ENCODE peak calls at places on chromosomes 6 and 20, in four cellular contexts. D is A549, P is SK-N-SH, T is WTC11. W is an unnamed sample.

GRCh38 chr6:6315660-6316059 is 4.8 kb downstream of the F13A1 start:
- DNase-seq in P (peak; percentile 52), D (peak; percentile 40), T (peak; percentile 65), W (peak; percentile 27)

GRCh38 chr6:5142915-5143314 is 57.8 kb downstream of the PPP1R3G start:
- DNase-seq in P (no peak), D (no peak), T (no peak), W (no peak)

GRCh38 chr6:36945301-36945700 is 9.2 kb upstream of the PI16 start:
- DNase-seq in D (no peak), T (no peak), P (no peak), W (no peak)

GRCh38 chr20:23264545-23264944 is 86.0 kb upstream of the NXT1 start:
- DNase-seq in T (no peak), P (no peak), D (no peak), W (no peak)

GRCh38 chr20:47352332-47353223 is 3.9 kb downstream of the ZMYND8 start:
- DNase-seq in P (peak; percentile 36), D (peak; percentile 49), T (no peak), W (no peak)

GRCh38 chr20:47784599-47785320 is 521 bp downstream of the SULF2 start:
- DNase-seq in D (peak; percentile 74), T (peak; percentile 44), P (peak; percentile 67), W (peak; percentile 50)

GRCh38 chr20:51238675-51239305 is 215.9 kb upstream of the KCNG1 start:
- DNase-seq in D (no peak), T (no peak), P (peak; percentile 57), W (no peak)

GRCh38 chr6:340991-341827 is 48.9 kb downstream of the DUSP22 start:
- DNase-seq in T (no peak), D (no peak), P (no peak), W (no peak)

GRCh38 chr6:33577106-33577535 is 3.0 kb downstream of the BAK1 start:
- DNase-seq in P (no peak), T (no peak), D (peak; percentile 29), W (no peak)

GRCh38 chr6:3808759-3809514 is 40.2 kb upstream of the FAM50B start:
- DNase-seq in D (peak; percentile 77), P (no peak), T (no peak), W (peak; percentile 50)

GRCh38 chr6:35192301-35192860 is 21.4 kb upstream of the SCUBE3 start:
- DNase-seq in P (no peak), D (no peak), T (no peak), W (no peak)

GRCh38 chr20:49685161-49685601 is 28.5 kb downstream of the B4GALT5 start:
- DNase-seq in P (no peak), D (no peak), T (no peak), W (no peak)

GRCh38 chr6:137873273-137873762 is 6.3 kb downstream of the TNFAIP3 start:
- DNase-seq in D (peak; percentile 82), P (no peak), T (no peak), W (peak; percentile 99)

GRCh38 chr6:35605600-35605999 is 83.1 kb downstream of the FKBP5 start:
- DNase-seq in T (no peak), P (no peak), D (no peak), W (no peak)

GRCh38 chr6:88709819-88710246 is 253.6 kb downstream of the RNGTT start:
- DNase-seq in D (no peak), P (no peak), T (no peak), W (peak; percentile 86)

GRCh38 chr6:107082045-107082444 is 33.3 kb downstream of the BEND3 start:
- DNase-seq in P (no peak), D (peak; percentile 11), T (no peak), W (peak; percentile 44)

GRCh38 chr6:169016758-169017157 is 236.9 kb downstream of the THBS2 start:
- DNase-seq in P (no peak), D (no peak), T (no peak), W (no peak)

GRCh38 chr20:47165376-47165865 is 191.1 kb downstream of the ZMYND8 start:
- DNase-seq in T (no peak), P (no peak), D (no peak), W (peak; percentile 47)

GRCh38 chr6:101069191-101069795 is 188.2 kb upstream of the ASCC3 start:
- DNase-seq in D (peak; percentile 4), T (no peak), P (no peak), W (no peak)

GRCh38 chr6:108735310-108735990 is 112.8 kb upstream of the ARMC2 start:
- DNase-seq in P (no peak), D (no peak), T (no peak), W (no peak)
- TF ChIP-seq MAX in P (no peak), D (no peak), T (no peak), W (no peak)

DNA sequence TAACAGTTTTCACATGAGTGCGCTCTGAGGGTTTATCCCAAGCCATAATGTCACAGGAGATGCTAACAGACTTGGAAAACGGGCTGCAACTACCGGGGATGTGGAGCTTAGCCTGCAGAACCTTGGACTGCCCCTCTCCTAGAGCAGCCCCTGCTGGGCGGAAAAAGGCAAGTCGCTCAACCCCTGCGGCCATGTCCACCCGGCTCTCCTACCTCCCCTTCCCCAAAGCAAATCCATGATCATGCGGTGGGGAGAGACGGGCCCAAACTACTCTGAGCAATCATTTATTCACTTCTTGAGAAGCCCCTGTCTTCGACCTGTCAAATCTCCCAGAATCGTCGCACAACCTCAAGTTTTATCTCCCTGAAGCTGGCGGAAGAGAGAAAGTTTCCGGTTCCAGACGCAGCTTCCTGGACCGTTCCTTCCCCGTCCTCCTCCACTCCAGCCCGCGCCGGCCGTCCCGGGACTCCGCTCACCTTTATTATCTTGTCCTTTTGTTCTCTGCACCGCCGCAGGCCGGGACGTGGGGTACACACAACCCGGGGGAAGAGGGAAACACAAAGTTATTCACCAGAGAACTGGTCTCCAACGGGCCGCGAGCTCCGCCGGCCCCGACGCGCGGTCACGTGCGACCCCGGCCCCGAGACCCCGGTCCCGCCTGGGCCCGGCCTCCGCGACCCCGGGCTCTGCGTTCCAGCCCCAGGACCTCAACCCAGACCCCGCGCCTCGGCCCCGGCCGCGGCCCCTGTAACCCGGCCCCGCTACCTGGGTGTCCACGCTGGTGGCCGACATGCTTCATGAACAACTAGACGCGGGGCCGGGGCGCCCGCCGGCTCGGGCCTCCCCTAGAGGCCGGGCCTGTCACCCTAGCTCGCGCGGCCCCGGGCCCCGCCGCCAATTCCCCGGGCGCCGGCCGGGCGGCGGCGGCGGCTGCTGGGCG is 560 bp downstream of the YTHDF1 start:
- DNase-seq in D (peak; percentile 68), P (peak; percentile 81), T (peak; percentile 56), W (peak; percentile 79)
- TF ChIP-seq MAX in D (no peak), P (no peak), T (no peak), W (no peak)

GRCh38 chr20:38277285-38277684 is 16.8 kb upstream of the KIAA1755 start:
- DNase-seq in P (no peak), D (no peak), T (no peak), W (no peak)

GRCh38 chr20:38278763-38279162 is 18.2 kb upstream of the KIAA1755 start:
- DNase-seq in T (no peak), P (no peak), D (no peak), W (no peak)

GRCh38 chr20:38275815-38276550 is 15.4 kb upstream of the KIAA1755 start:
- DNase-seq in T (no peak), P (no peak), D (peak; percentile 25), W (peak; percentile 43)

GRCh38 chr20:38277691-38278090 is 17.2 kb upstream of the KIAA1755 start:
- DNase-seq in P (no peak), T (no peak), D (no peak), W (no peak)

DNA sequence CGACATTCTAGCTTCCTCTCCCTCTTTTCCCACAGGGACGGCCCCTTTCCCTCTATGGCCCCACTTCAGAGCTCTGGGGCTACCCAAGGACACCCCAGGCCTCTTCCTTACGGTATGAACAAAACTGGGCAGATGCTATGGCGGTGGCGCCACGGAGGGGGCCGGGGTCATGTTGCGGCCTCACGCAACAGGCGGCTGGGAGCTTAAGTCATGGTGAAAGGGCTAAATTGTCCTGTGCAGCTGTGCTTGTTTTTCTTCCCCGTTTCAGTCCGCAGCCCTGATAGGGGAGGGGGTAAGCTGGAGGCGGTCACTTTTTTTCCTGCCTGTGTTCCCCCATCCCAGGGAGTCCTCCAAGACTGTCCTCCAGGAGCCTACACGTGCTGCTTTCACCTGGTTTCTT is 17.6 kb upstream of the KIAA1755 start:
- DNase-seq in P (no peak), T (no peak), D (no peak), W (no peak)
- TF ChIP-seq MAX in P (no peak), T (no peak), D (no peak), W (no peak)

GRCh38 chr6:40759259-40759658 is 172.1 kb upstream of the LRFN2 start:
- DNase-seq in D (no peak), P (no peak), T (no peak), W (no peak)
- TF ChIP-seq MAX in D (no peak), P (no peak), T (no peak), W (no peak)

GRCh38 chr6:113495521-113495920 is 361.6 kb upstream of the MARCKS start:
- DNase-seq in T (no peak), D (no peak), P (no peak), W (no peak)
- TF ChIP-seq MAX in T (no peak), D (no peak), P (no peak), W (no peak)

GRCh38 chr6:8170754-8171153 is 68.4 kb upstream of the EEF1E1 start:
- DNase-seq in P (no peak), T (no peak), D (no peak), W (no peak)

GRCh38 chr6:8170245-8170644 is 67.9 kb upstream of the EEF1E1 start:
- DNase-seq in D (peak; percentile 11), T (peak; percentile 27), P (no peak), W (no peak)

DNA sequence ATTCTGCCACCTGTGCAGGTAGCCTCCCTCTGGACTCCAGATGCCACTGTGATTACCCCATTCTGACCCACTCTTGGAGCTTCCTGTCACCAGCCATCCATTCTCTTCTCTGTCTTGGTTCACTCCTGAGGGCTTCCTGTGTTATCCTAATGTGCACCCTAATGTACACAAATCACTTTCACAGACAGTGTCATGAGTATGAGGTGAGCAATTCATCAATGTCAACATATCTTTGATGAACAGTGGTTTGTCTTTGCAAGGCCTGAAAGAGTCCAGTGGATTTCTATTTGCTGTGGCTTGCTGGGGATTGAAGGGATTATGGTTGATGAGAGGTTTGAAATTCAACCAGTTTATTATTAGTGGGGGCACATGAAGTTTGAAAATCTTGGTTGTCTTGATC is 63.8 kb upstream of the EEF1E1 start:
- DNase-seq in T (no peak), D (no peak), P (no peak), W (peak; percentile 69)
- TF ChIP-seq MAX in T (no peak), D (no peak), P (no peak), W (no peak)

GRCh38 chr20:63151554-63152321 is 64.2 kb downstream of the YTHDF1 start:
- DNase-seq in D (no peak), T (no peak), P (no peak), W (no peak)
- TF ChIP-seq MAX in D (no peak), T (no peak), P (no peak), W (no peak)

GRCh38 chr6:157770946-157771345 is 52.1 kb upstream of the SNX9 start:
- DNase-seq in P (no peak), T (no peak), D (no peak), W (no peak)
- TF ChIP-seq MAX in P (no peak), T (no peak), D (no peak), W (no peak)

W was measured in HepG2.